ENCODE peak calls at places on chromosomes 2 and 18, in four cellular contexts. V, P, C and B are unnamed samples.

GRCh38 chr2:20313659-20314058 is 37.0 kb downstream of the PUM2 start:
- DNase-seq in C (no peak), P (no peak), V (no peak), B (no peak)

GRCh38 chr2:5925620-5926019 is 233.4 kb downstream of the SOX11 start:
- DNase-seq in P (no peak), V (no peak), C (no peak), B (no peak)

GRCh38 chr2:241399941-241400922 is 44.1 kb downstream of the FARP2 start:
- DNase-seq in C (no peak), P (no peak), V (no peak), B (no peak)

GRCh38 chr2:10305715-10306114 is 3.0 kb downstream of the HPCAL1 start:
- DNase-seq in V (no peak), P (no peak), C (no peak), B (no peak)

GRCh38 chr2:217160978-217161973 is 301.4 kb upstream of the TNP1 start:
- DNase-seq in V (no peak), P (no peak), C (no peak), B (no peak)

GRCh38 chr2:177396630-177397460 is 4.3 kb downstream of the AGPS start:
- DNase-seq in V (no peak), P (no peak), C (no peak), B (no peak)

GRCh38 chr18:36348331-36348730 is 50.8 kb downstream of the FHOD3 start:
- DNase-seq in C (no peak), V (no peak), P (no peak), B (peak)

GRCh38 chr2:85245891-85246290 is 81.9 kb downstream of the TGOLN2 start:
- DNase-seq in V (no peak), C (no peak), P (no peak), B (no peak)

GRCh38 chr2:216590780-216591179 is 42.4 kb upstream of the IGFBP2 start:
- DNase-seq in V (peak), P (no peak), C (no peak), B (no peak)

GRCh38 chr18:3245853-3246635 is 1.6 kb upstream of the MYL12A start:
- DNase-seq in V (peak), C (peak), P (peak), B (peak)

GRCh38 chr2:239441261-239441701 is 40.5 kb upstream of the HDAC4 start:
- DNase-seq in P (peak), V (no peak), C (no peak), B (no peak)

GRCh38 chr2:27306657-27307544 is 1.3 kb downstream of the UCN start:
- DNase-seq in P (no peak), C (no peak), V (no peak), B (no peak)

GRCh38 chr2:84022810-84023431 is 436.2 kb downstream of the SUCLG1 start:
- DNase-seq in V (no peak), P (peak), C (no peak), B (no peak)

GRCh38 chr18:63207154-63207790 is 112.3 kb downstream of the BCL2 start:
- DNase-seq in C (no peak), P (no peak), V (no peak), B (no peak)

GRCh38 chr2:231917280-231918088 is 8.7 kb downstream of the NPPC start:
- DNase-seq in P (peak), C (no peak), V (peak), B (no peak)

GRCh38 chr18:11025671-11026070 is 123.7 kb downstream of the PIEZO2 start:
- DNase-seq in C (no peak), P (no peak), V (no peak), B (no peak)

GRCh38 chr2:237497009-237497819 is 10.2 kb downstream of the MLPH start:
- DNase-seq in P (no peak), V (no peak), C (no peak), B (no peak)

GRCh38 chr2:239965318-239965717 is 59.8 kb downstream of the NDUFA10 start:
- DNase-seq in C (no peak), P (no peak), V (no peak), B (no peak)

GRCh38 chr2:109129356-109129920 is 433 bp downstream of the SH3RF3 start:
- DNase-seq in V (peak), C (no peak), P (no peak), B (no peak)

GRCh38 chr2:39666489-39667141 is 898 bp downstream of the TMEM178A start:
- DNase-seq in C (no peak), V (no peak), P (no peak), B (no peak)

GRCh38 chr2:159053186-159054031 is 85.0 kb downstream of the TANC1 start:
- DNase-seq in C (no peak), V (no peak), P (no peak), B (no peak)

GRCh38 chr2:136628490-136628889 is 136.9 kb upstream of the THSD7B start:
- DNase-seq in C (no peak), P (no peak), V (no peak), B (no peak)

GRCh38 chr18:48947583-48947982 is 3.2 kb downstream of the SMAD7 start:
- DNase-seq in V (peak), P (peak), C (no peak), B (peak)

GRCh38 chr2:75499534-75499933 is 61.2 kb downstream of the EVA1A start:
- DNase-seq in P (no peak), C (no peak), V (no peak), B (no peak)

GRCh38 chr2:47688561-47688960 is 94.4 kb upstream of the MSH6 start:
- DNase-seq in P (no peak), C (no peak), V (no peak), B (no peak)

GRCh38 chr18:22613058-22613690 is 195.5 kb upstream of the CTAGE1 start:
- DNase-seq in C (no peak), P (no peak), V (peak), B (no peak)

GRCh38 chr2:27378809-27379290 is 1.7 kb downstream of the ZNF513 start:
- DNase-seq in C (no peak), V (no peak), P (no peak), B (no peak)

GRCh38 chr18:10419420-10420103 is 34.9 kb upstream of the APCDD1 start:
- DNase-seq in P (no peak), V (no peak), C (no peak), B (no peak)

GRCh38 chr2:144995482-144995881 is 475.6 kb upstream of the ZEB2 start:
- DNase-seq in P (no peak), C (no peak), V (no peak), B (no peak)

GRCh38 chr18:58668211-58668610 is 3.1 kb upstream of the MALT1 start:
- DNase-seq in V (no peak), C (no peak), P (no peak), B (no peak)

GRCh38 chr2:233404227-233404626 is 49.9 kb downstream of the DGKD start:
- DNase-seq in C (no peak), V (no peak), P (no peak), B (peak)

GRCh38 chr2:241798081-241798630 is 10.8 kb upstream of the NEU4 start:
- DNase-seq in C (no peak), P (no peak), V (no peak), B (no peak)

GRCh38 chr2:217282531-217282930 is 422.7 kb upstream of the TNP1 start:
- DNase-seq in P (no peak), V (no peak), C (no peak), B (no peak)

GRCh38 chr18:46481048-46481846 is 175.8 kb downstream of the LOXHD1 start:
- DNase-seq in P (peak), C (no peak), V (no peak), B (no peak)

GRCh38 chr2:197915548-197916265 is 111.3 kb downstream of the PLCL1 start:
- DNase-seq in V (no peak), P (no peak), C (no peak), B (no peak)

GRCh38 chr2:127049927-127050802 is 56.8 kb downstream of the BIN1 start:
- DNase-seq in P (peak), C (no peak), V (peak), B (peak)

GRCh38 chr2:109290887-109291675 is 162.1 kb downstream of the SH3RF3 start:
- DNase-seq in V (peak), C (no peak), P (no peak), B (no peak)

GRCh38 chr2:120949957-120950590 is 214.4 kb downstream of the GLI2 start:
- DNase-seq in V (no peak), C (no peak), P (no peak), B (no peak)